ENCODE peak calls at places on chromosome 10, in nine cellular contexts. G, U, W, E, N, H, K, Z and F are unnamed samples.

GRCh38 chr10:61939575-61940301 is 38.2 kb downstream of the ARID5B start:
- DNase-seq in G (no peak), U (no peak), W (peak; percentile 90), E (no peak), N (peak; percentile 63), H (no peak), K (no peak), Z (no peak), F (no peak)

GRCh38 chr10:3832022-3832786 is 47.2 kb upstream of the KLF6 start:
- DNase-seq in G (no peak), U (no peak), W (no peak), E (no peak), N (no peak), H (no peak), K (no peak), Z (no peak), F (no peak)

GRCh38 chr10:13993634-13994033 is 337.1 kb downstream of the FRMD4A start:
- DNase-seq in G (no peak), U (no peak), W (no peak), E (no peak), N (no peak), H (no peak), K (no peak), Z (no peak), F (no peak)

GRCh38 chr10:31353574-31353973 is 34.6 kb downstream of the ZEB1 start:
- DNase-seq in G (no peak), U (no peak), W (peak; percentile 76), E (no peak), N (peak; percentile 73), H (no peak), K (no peak), Z (peak; percentile 82), F (no peak)

GRCh38 chr10:68666280-68666760 is 54.7 kb upstream of the CCAR1 start:
- DNase-seq in G (no peak), U (no peak), W (peak; percentile 95), E (no peak), N (peak; percentile 33), H (no peak), K (no peak), Z (no peak), F (no peak)

GRCh38 chr10:22103701-22104100 is 100.2 kb upstream of the DNAJC1 start:
- DNase-seq in G (no peak), U (peak; percentile 55), W (no peak), E (no peak), N (no peak), H (peak; percentile 16), K (no peak), Z (peak; percentile 8), F (no peak)

GRCh38 chr10:2772791-2773644 is 294.3 kb upstream of the PFKP start:
- DNase-seq in G (no peak), U (no peak), W (no peak), E (no peak), N (no peak), H (no peak), K (no peak), Z (no peak), F (no peak)

GRCh38 chr10:110845756-110846620 is 25.7 kb upstream of the PDCD4 start:
- DNase-seq in G (peak; percentile 65), U (no peak), W (no peak), E (no peak), N (no peak), H (no peak), K (no peak), Z (no peak), F (no peak)

GRCh38 chr10:46268076-46268881 is 18.5 kb upstream of the ANTXRL start:
- DNase-seq in G (no peak), U (no peak), W (no peak), E (peak; percentile 54), N (no peak), H (peak; percentile 81), K (peak; percentile 87), Z (no peak), F (peak; percentile 39)

GRCh38 chr10:43861966-43862751 is 213.5 kb upstream of the ZNF32 start:
- DNase-seq in G (no peak), U (peak; percentile 2), W (peak; percentile 96), E (no peak), N (no peak), H (peak; percentile 4), K (no peak), Z (no peak), F (no peak)

GRCh38 chr10:78910476-78910875 is 158.3 kb upstream of the ZMIZ1 start:
- DNase-seq in G (no peak), U (no peak), W (no peak), E (no peak), N (no peak), H (no peak), K (no peak), Z (no peak), F (no peak)

GRCh38 chr10:79069325-79070090 is 742 bp downstream of the ZMIZ1 start:
- DNase-seq in G (no peak), U (no peak), W (no peak), E (peak; percentile 33), N (no peak), H (peak; percentile 44), K (peak; percentile 92), Z (no peak), F (no peak)

GRCh38 chr10:8365935-8366911 is 311.7 kb downstream of the GATA3 start:
- DNase-seq in G (no peak), U (no peak), W (peak; percentile 81), E (peak; percentile 9), N (peak; percentile 39), H (no peak), K (no peak), Z (no peak), F (peak; percentile 46)

DNA sequence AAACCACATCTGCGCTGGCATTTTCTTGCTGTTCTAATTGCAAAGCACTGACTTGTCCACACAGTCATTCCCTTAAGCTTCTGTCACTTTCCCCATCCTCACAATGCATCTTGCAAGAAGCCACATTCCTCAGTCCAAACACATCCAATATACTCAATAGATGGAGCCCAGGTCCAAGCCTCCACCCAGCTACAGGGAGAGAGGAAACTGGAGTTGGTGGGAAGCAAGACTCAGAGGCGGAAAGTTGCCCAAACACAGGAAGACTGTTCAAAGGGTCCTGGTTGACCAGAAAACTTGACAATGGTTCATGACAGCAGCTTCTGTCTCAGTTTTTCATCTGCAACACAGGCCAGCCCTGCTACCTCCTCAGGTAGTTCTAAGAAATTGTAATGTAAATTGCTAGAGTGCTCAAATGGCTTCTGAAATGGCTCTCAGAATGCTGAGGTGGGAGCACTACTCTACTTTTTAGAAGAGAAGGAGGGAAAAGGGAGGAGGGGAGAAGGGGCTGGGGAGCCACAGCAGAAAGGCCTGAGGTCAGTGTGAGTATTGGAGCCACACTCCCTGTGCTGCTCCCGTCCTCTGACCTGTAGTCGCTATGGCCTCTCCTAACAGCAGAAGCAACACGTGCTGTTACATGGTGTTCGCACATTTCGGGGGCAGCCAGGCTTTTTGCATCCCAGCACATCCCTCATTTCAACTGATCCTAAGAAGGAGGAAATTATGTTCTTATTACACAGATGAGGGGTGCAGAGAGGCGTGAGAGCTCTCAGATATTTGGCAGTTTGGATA is 46.9 kb upstream of the GPR26 start:
- DNase-seq in G (no peak), U (no peak), W (no peak), E (no peak), N (no peak), H (no peak), K (no peak), Z (no peak), F (no peak)
- H3K9me3 ChIP-seq in G (no peaks in the 10 kb centered on the region), U (no peaks in the 10 kb centered on the region), W (peaks cover 32% of the 10 kb centered on the region), E (no peaks in the 10 kb centered on the region), N (no peaks in the 10 kb centered on the region), H (no peaks in the 10 kb centered on the region), K (no peaks in the 10 kb centered on the region), Z (no peaks in the 10 kb centered on the region), F (no peaks in the 10 kb centered on the region)

DNA sequence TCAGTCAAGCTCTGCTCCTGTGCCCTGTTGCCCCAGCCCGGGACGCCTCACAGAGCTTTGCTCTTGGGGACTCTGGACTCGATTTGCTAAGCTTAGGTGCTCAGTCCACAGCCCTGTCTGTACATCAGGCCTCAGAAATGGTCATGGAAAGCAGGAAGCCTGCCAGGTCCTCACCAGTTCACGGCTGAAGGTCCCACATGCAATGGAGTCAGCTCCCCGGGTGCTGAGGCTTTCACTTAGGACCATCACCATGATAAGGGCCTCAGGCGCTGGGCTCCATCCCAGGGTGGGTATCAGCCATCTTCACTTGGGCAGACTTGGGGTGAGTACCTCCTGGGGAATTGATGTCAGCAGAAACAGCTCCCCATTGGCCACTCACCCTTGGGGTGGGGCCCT is 37.7 kb downstream of the FAM53B start:
- DNase-seq in G (no peak), U (no peak), W (no peak), E (no peak), N (no peak), H (no peak), K (peak; percentile 70), Z (no peak), F (no peak)
- H3K4me1 ChIP-seq in G (peaks cover 27% of the 10 kb centered on the region), U (peaks cover 3% of the 10 kb centered on the region), W (peaks cover 25% of the 10 kb centered on the region), E (peaks cover 61% of the 10 kb centered on the region), N (peaks cover 13% of the 10 kb centered on the region), H (peaks cover 75% of the 10 kb centered on the region), K (peaks cover 92% of the 10 kb centered on the region), Z (peaks cover 24% of the 10 kb centered on the region), F (peaks cover 98% of the 10 kb centered on the region)

GRCh38 chr10:96851281-96851680 is 19.2 kb downstream of the LCOR start:
- DNase-seq in G (no peak), U (no peak), W (no peak), E (no peak), N (no peak), H (no peak), K (no peak), Z (no peak), F (no peak)
- H3K27ac ChIP-seq in G (no peak overlapping the region), U (no peak overlapping the region), W (peak overlapping the region; percentile 13), E (no peak overlapping the region), N (no peak overlapping the region), H (no peak overlapping the region), K (no peak overlapping the region), Z (no peak overlapping the region), F (no peak overlapping the region)

DNA sequence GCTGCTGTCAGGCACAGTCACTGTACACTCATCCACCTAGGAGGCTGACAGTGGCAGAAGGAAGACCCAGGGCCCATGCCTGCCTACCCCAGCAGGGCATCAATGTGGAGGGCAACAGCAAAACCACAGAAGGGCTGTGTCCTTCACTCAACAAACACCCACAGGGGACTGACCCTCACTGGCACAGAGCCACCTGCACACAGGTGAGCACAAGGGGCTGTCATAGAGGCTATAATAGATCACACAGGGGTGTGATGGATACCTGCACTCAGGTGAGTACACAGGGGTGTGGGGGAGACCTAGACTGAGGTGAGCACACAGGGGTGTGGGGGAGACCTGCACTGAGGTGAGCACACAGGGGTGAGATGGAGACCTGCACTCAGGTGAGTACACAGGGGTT is 132.8 kb upstream of the TCERG1L start:
- DNase-seq in G (peak; percentile 38), U (no peak), W (no peak), E (no peak), N (no peak), H (no peak), K (peak; percentile 39), Z (no peak), F (no peak)
- H3K9me3 ChIP-seq in G (no peaks in the 10 kb centered on the region), U (no peaks in the 10 kb centered on the region), W (peaks cover 46% of the 10 kb centered on the region), E (no peaks in the 10 kb centered on the region), N (no peaks in the 10 kb centered on the region), H (no peaks in the 10 kb centered on the region), K (no peaks in the 10 kb centered on the region), Z (no peaks in the 10 kb centered on the region), F (no peaks in the 10 kb centered on the region)

GRCh38 chr10:103443475-103444185 is 8.5 kb downstream of the CALHM2 start:
- DNase-seq in G (no peak), U (no peak), W (no peak), E (no peak), N (no peak), H (no peak), K (no peak), Z (no peak), F (no peak)
- H3K4me1 ChIP-seq in G (peaks cover 10% of the 10 kb centered on the region), U (no peaks in the 10 kb centered on the region), W (no peaks in the 10 kb centered on the region), E (peaks cover under 1% of the 10 kb centered on the region), N (no peaks in the 10 kb centered on the region), H (no peaks in the 10 kb centered on the region), K (peaks cover 24% of the 10 kb centered on the region), Z (peaks cover 7% of the 10 kb centered on the region), F (peaks cover 7% of the 10 kb centered on the region)